ENCODE peak calls at places on chromosomes 3 and 15, in six cellular contexts. A, B, P, K, X and M are unnamed samples.

GRCh38 chr3:140931016-140931454 is 10.6 kb upstream of the SLC25A36 start:
- DNase-seq in A (no peak), P (no peak), K (no peak), X (no peak), B (no peak), M (peak; percentile 65)

GRCh38 chr15:63135804-63136203 is 14.1 kb downstream of the LACTB start:
- DNase-seq in X (no peak), K (peak; percentile 29), P (no peak), A (peak; percentile 82), B (no peak), M (no peak)

GRCh38 chr3:159432721-159433300 is 555.8 kb upstream of the IL12A start:
- DNase-seq in K (no peak), P (no peak), A (peak; percentile 74), B (no peak), X (no peak), M (no peak)

GRCh38 chr3:180246688-180247195 is 210.0 kb upstream of the PEX5L start:
- DNase-seq in K (no peak), B (no peak), A (no peak), P (no peak), X (no peak), M (no peak)

GRCh38 chr3:177196473-177197040 is 725 bp downstream of the TBL1XR1 start:
- DNase-seq in X (peak; percentile 49), A (peak; percentile 53), B (peak; percentile 49), P (no peak), K (peak; percentile 33), M (peak; percentile 68)

GRCh38 chr3:46378426-46378942 is 7.7 kb downstream of the CCR5 start:
- DNase-seq in P (peak; percentile 38), B (peak; percentile 39), A (peak; percentile 28), K (peak; percentile 69), X (peak; percentile 82), M (peak; percentile 75)

GRCh38 chr3:156586905-156587766 is 32.2 kb upstream of the SSR3 start:
- DNase-seq in B (no peak), A (no peak), X (no peak), P (no peak), K (no peak), M (no peak)

GRCh38 chr15:31344266-31344665 is 17.6 kb downstream of the KLF13 start:
- DNase-seq in K (no peak), B (no peak), P (no peak), X (no peak), A (no peak), M (no peak)

GRCh38 chr15:42133356-42133755 is 23.1 kb downstream of the PLA2G4F start:
- DNase-seq in B (no peak), X (no peak), A (no peak), K (no peak), P (no peak), M (no peak)

GRCh38 chr3:135240426-135240825 is 445.4 kb downstream of the EPHB1 start:
- DNase-seq in A (no peak), B (no peak), X (no peak), K (no peak), P (no peak), M (peak; percentile 46)

GRCh38 chr15:68631621-68632051 is 52.8 kb downstream of the CORO2B start:
- DNase-seq in A (no peak), B (no peak), P (no peak), K (no peak), X (no peak), M (peak; percentile 46)

GRCh38 chr15:62390793-62391543 is 225.9 kb upstream of the C2CD4B start:
- DNase-seq in K (peak; percentile 34), A (peak; percentile 59), P (no peak), B (peak; percentile 44), X (peak; percentile 65), M (peak; percentile 82)

GRCh38 chr3:64349531-64349930 is 124.3 kb upstream of the PRICKLE2 start:
- DNase-seq in K (no peak), A (no peak), B (no peak), X (no peak), P (no peak), M (no peak)

GRCh38 chr3:24394754-24395153 is 99.9 kb downstream of the THRB start:
- DNase-seq in A (no peak), P (no peak), X (no peak), K (no peak), B (no peak), M (no peak)

GRCh38 chr15:92166751-92167412 is 226.8 kb upstream of the ST8SIA2 start:
- DNase-seq in X (peak; percentile 22), P (no peak), A (no peak), K (no peak), B (no peak), M (no peak)

GRCh38 chr3:126518779-126519177 is 1.2 kb upstream of the UROC1 start:
- DNase-seq in P (no peak), B (peak; percentile 52), A (no peak), K (no peak), X (no peak), M (peak; percentile 79)

GRCh38 chr15:68352401-68353062 is 75.0 kb downstream of the FEM1B start:
- DNase-seq in A (peak; percentile 96), P (no peak), B (no peak), X (peak; percentile 54), K (peak; percentile 45), M (no peak)

GRCh38 chr3:31361391-31362273 is 171.1 kb upstream of the STT3B start:
- DNase-seq in X (no peak), P (no peak), K (no peak), B (peak; percentile 11), A (peak; percentile 96), M (peak; percentile 52)

GRCh38 chr3:72334681-72335457 is 513.4 kb downstream of the SHQ1 start:
- DNase-seq in B (no peak), A (no peak), X (no peak), P (no peak), K (no peak), M (peak; percentile 68)

DNA sequence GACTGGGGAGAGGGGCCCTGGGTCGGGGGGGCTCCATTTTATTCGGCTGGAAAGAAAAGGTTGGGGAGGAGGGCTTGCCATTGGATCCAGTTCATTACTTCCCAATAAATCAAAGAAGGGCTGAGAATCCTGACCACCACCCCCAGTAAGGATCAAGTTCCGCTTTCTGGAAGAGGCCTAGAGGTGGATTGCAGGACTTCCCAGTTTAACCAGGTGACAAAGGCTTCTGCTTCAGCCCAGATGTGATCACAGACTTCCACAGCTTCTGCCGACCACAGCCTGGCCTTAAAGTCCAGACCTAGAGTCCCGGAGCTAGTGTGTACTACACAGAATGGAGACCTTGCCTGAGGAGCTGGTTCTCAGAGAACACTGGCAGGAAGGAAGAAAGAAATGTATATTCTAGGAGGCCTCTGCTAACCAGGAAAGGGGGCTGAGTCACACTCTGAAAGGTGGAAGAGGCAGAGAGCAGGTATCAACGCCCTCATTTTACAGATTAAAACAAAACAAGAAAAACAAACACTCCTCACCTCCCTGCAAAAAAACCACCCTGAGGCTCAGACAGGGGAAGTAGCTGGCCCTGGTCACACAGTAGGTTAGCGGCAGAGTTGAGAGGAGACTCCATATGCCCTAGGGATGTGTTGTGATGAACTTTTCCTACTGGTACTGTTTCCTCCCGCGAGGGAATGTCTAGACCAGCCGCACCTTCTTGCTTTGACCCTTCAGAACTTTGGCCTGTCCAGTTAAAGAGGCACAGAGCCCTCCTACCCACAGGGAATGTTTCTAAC is 1.1 kb upstream of the CEMIP start:
- DNase-seq in B (no peak), A (no peak), X (no peak), P (no peak), K (peak; percentile 33), M (no peak)
- H2AFZ ChIP-seq in B (no peak overlapping the region), A (no peak overlapping the region), X (no peak overlapping the region), P (no peak overlapping the region), K (peak overlapping the region; percentile 95), M (no peak overlapping the region)

GRCh38 chr3:25473246-25473645 is 45.2 kb downstream of the RARB start:
- DNase-seq in K (no peak), B (no peak), P (no peak), X (no peak), A (no peak), M (peak; percentile 15)

GRCh38 chr3:25472747-25473146 is 44.7 kb downstream of the RARB start:
- DNase-seq in X (no peak), P (no peak), A (no peak), B (no peak), K (no peak), M (no peak)

GRCh38 chr3:25469609-25470008 is 41.5 kb downstream of the RARB start:
- DNase-seq in A (no peak), B (no peak), X (no peak), P (no peak), K (no peak), M (no peak)

GRCh38 chr3:25472153-25472552 is 44.1 kb downstream of the RARB start:
- DNase-seq in X (no peak), B (no peak), P (no peak), A (no peak), K (no peak), M (no peak)

DNA sequence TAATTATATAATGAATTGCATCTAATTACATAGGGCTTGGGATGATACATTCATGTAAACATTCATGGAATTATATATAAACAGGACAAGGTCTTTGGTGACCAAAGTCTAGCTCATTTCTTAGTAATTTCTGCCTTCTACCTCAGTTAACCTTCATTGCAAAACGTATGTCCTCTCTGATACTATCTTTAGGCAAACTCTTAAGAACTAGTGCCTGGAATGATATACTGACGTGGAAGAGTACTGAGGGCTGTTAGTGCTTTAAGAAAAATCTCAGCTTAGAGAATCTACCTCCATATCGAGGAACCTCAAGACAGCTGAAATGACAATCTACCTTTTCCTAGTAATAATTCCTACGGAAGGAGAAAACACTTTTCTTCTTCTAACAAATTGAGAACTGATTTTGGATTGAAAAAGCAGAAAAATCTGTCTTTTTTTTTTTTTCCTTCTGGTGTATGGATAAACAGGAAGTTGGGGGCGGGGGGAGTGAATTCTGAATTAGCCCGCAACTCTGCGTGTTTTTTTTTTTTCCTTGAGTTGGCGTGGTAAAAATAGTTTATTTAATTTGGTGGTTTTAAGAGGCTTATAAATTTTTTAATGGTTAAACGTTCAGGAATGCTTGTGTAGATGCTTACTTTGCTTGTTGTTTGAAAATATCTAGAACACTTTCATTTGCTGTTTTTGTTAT is 43.2 kb downstream of the RARB start:
- DNase-seq in B (no peak), K (no peak), A (peak; percentile 60), X (no peak), P (no peak), M (no peak)
- H3K4me3 ChIP-seq in B (no peak overlapping the region), K (no peak overlapping the region), A (no peak overlapping the region), X (no peak overlapping the region), P (no peak overlapping the region), M (no peak overlapping the region)

GRCh38 chr3:58490860-58491501 is 915 bp upstream of the KCTD6 start:
- DNase-seq in K (peak; percentile 37), X (no peak), A (no peak), P (no peak), B (no peak), M (no peak)
- H2AFZ ChIP-seq in K (peak overlapping the region; percentile 93), X (peak overlapping the region; percentile 96), A (peak overlapping the region; percentile 85), P (peak overlapping the region; percentile 0), B (peak overlapping the region; percentile 88), M (peak overlapping the region; percentile 58)

GRCh38 chr3:95319921-95320494 is 1257.1 kb downstream of the NSUN3 start:
- DNase-seq in X (no peak), B (no peak), A (peak; percentile 55), K (no peak), P (no peak), M (no peak)
- H3K4me3 ChIP-seq in X (no peak overlapping the region), B (no peak overlapping the region), A (no peak overlapping the region), K (no peak overlapping the region), P (no peak overlapping the region), M (no peak overlapping the region)